ENCODE peak calls at places on chromosomes 4 and X, in four cellular contexts. S is T follicular helper cell, X is ELR, A is DMS153. J is an unnamed sample.
A peak's percentile ranks its signal among the peaks of the same experiment; 100 is the strongest.

GRCh38 chr4:2393353-2394270 is 24.8 kb downstream of the ZFYVE28 start:
- DNase-seq in X (no peak), A (no peak), S (no peak), J (no peak)

GRCh38 chr4:40502936-40503335 is 126.7 kb downstream of the RBM47 start:
- DNase-seq in X (peak; percentile 26), S (no peak), A (no peak), J (no peak)

GRCh38 chrX:2608638-2609430 is 82.3 kb upstream of the CD99 start:
- DNase-seq in S (peak; percentile 75), A (no peak), X (peak; percentile 87), J (no peak)

GRCh38 chrX:150012647-150013046 is 74.4 kb upstream of the EOLA2 start:
- DNase-seq in A (no peak), X (no peak), S (no peak), J (no peak)

GRCh38 chr4:130511776-130512175 is 1415.8 kb downstream of the C4orf33 start:
- DNase-seq in X (no peak), A (no peak), S (no peak), J (no peak)

GRCh38 chrX:21798677-21799219 is 40.7 kb upstream of the MBTPS2 start:
- DNase-seq in A (peak; percentile 28), S (no peak), X (peak; percentile 54), J (no peak)

GRCh38 chr4:155967098-155967497 is 13.4 kb upstream of the CTSO start:
- DNase-seq in X (no peak), S (no peak), A (no peak), J (no peak)

GRCh38 chr4:74420863-74421262 is 24.1 kb upstream of the AREG start:
- DNase-seq in S (no peak), X (no peak), A (no peak), J (no peak)

GRCh38 chr4:123416462-123416861 is 19.9 kb downstream of the SPRY1 start:
- DNase-seq in S (no peak), X (no peak), A (no peak), J (no peak)

GRCh38 chr4:86816463-86817107 is 32.6 kb downstream of the SLC10A6 start:
- DNase-seq in S (no peak), X (no peak), A (no peak), J (no peak)

GRCh38 chrX:140799216-140799615 is 89.7 kb downstream of the LINC00632 start:
- DNase-seq in S (no peak), X (peak; percentile 30), A (no peak), J (no peak)

GRCh38 chrX:153885208-153885787 is 675 bp downstream of the L1CAM start:
- DNase-seq in S (no peak), X (no peak), A (no peak), J (no peak)

GRCh38 chrX:109535578-109535977 is 1.1 kb upstream of the NXT2 start:
- DNase-seq in X (no peak), A (no peak), S (no peak), J (no peak)

GRCh38 chrX:23434356-23434884 is 99.8 kb downstream of the PTCHD1 start:
- DNase-seq in X (no peak), S (no peak), A (no peak), J (no peak)